ENCODE peak calls at places on chromosomes 7 and 10, in seven cellular contexts. One of them, this sample, is unnamed. For H3K36me3, H3K9me3 and H3K4me1, the result is how much of the 10 kb centered on the place peaks cover.

GRCh38 chr7:157619753-157620525 is 283.1 kb downstream of the DNAJB6 start:
- DNase-seq in Karpas-422: no peak
- DNase-seq in Caco-2: no peak
- DNase-seq in left lung: no peak
- DNase-seq in effector memory CD4-positive, alpha-beta T cell: no peak
- DNase-seq in breast epithelium: no peak
- DNase-seq in cardiac muscle cell: no peak
- DNase-seq in this sample: no peak

GRCh38 chr10:78970261-78970660 is 98.5 kb upstream of the ZMIZ1 start:
- DNase-seq in breast epithelium: no peak
- DNase-seq in Karpas-422: no peak
- DNase-seq in Caco-2: no peak
- DNase-seq in effector memory CD4-positive, alpha-beta T cell: no peak
- DNase-seq in cardiac muscle cell: no peak
- DNase-seq in left lung: no peak
- DNase-seq in this sample: no peak

GRCh38 chr10:120559800-120560199 is 102.8 kb downstream of the PLPP4 start:
- DNase-seq in breast epithelium: no peak
- DNase-seq in Caco-2: no peak
- DNase-seq in Karpas-422: no peak
- DNase-seq in left lung: no peak
- DNase-seq in cardiac muscle cell: no peak
- DNase-seq in effector memory CD4-positive, alpha-beta T cell: no peak
- DNase-seq in this sample: no peak

GRCh38 chr10:54234832-54235231 is 566.2 kb downstream of the PCDH15 start:
- DNase-seq in left lung: no peak
- DNase-seq in effector memory CD4-positive, alpha-beta T cell: no peak
- DNase-seq in cardiac muscle cell: no peak
- DNase-seq in breast epithelium: no peak
- DNase-seq in Caco-2: no peak
- DNase-seq in Karpas-422: no peak
- DNase-seq in this sample: no peak

GRCh38 chr7:2431260-2431867 is 28.0 kb downstream of the CHST12 start:
- DNase-seq in left lung: no peak
- DNase-seq in Karpas-422: peak
- DNase-seq in effector memory CD4-positive, alpha-beta T cell: no peak
- DNase-seq in cardiac muscle cell: no peak
- DNase-seq in breast epithelium: no peak
- DNase-seq in Caco-2: no peak
- DNase-seq in this sample: no peak

GRCh38 chr7:113922049-113922448 is 3.2 kb upstream of the PPP1R3A start:
- DNase-seq in Karpas-422: no peak
- DNase-seq in Caco-2: peak
- DNase-seq in breast epithelium: no peak
- DNase-seq in effector memory CD4-positive, alpha-beta T cell: no peak
- DNase-seq in cardiac muscle cell: no peak
- DNase-seq in left lung: no peak
- DNase-seq in this sample: no peak

GRCh38 chr7:128106840-128107239 is 75.6 kb upstream of the LRRC4 start:
- DNase-seq in Caco-2: peak
- DNase-seq in cardiac muscle cell: no peak
- DNase-seq in breast epithelium: no peak
- DNase-seq in effector memory CD4-positive, alpha-beta T cell: no peak
- DNase-seq in Karpas-422: peak
- DNase-seq in left lung: no peak
- DNase-seq in this sample: no peak

GRCh38 chr10:69425513-69426298 is 9.0 kb upstream of the TACR2 start:
- DNase-seq in Karpas-422: peak
- DNase-seq in cardiac muscle cell: no peak
- DNase-seq in left lung: no peak
- DNase-seq in effector memory CD4-positive, alpha-beta T cell: peak
- DNase-seq in Caco-2: peak
- DNase-seq in breast epithelium: peak
- DNase-seq in this sample: no peak

GRCh38 chr10:100447648-100448047 is 15.2 kb upstream of the WNT8B start:
- DNase-seq in left lung: no peak
- DNase-seq in cardiac muscle cell: no peak
- DNase-seq in breast epithelium: no peak
- DNase-seq in effector memory CD4-positive, alpha-beta T cell: no peak
- DNase-seq in Karpas-422: no peak
- DNase-seq in Caco-2: no peak
- DNase-seq in this sample: no peak

GRCh38 chr10:85319150-85319549 is 990.8 kb downstream of the CCSER2 start:
- DNase-seq in left lung: no peak
- DNase-seq in Karpas-422: no peak
- DNase-seq in effector memory CD4-positive, alpha-beta T cell: no peak
- DNase-seq in cardiac muscle cell: peak
- DNase-seq in Caco-2: no peak
- DNase-seq in breast epithelium: no peak
- DNase-seq in this sample: no peak

GRCh38 chr7:10974717-10975032 is 1.0 kb downstream of the PHF14 start:
- DNase-seq in Karpas-422: peak
- DNase-seq in Caco-2: no peak
- DNase-seq in effector memory CD4-positive, alpha-beta T cell: no peak
- DNase-seq in breast epithelium: no peak
- DNase-seq in cardiac muscle cell: no peak
- DNase-seq in left lung: no peak
- DNase-seq in this sample: no peak

GRCh38 chr7:15558747-15559146 is 3.1 kb downstream of the AGMO start:
- DNase-seq in left lung: no peak
- DNase-seq in Karpas-422: no peak
- DNase-seq in effector memory CD4-positive, alpha-beta T cell: no peak
- DNase-seq in breast epithelium: no peak
- DNase-seq in Caco-2: no peak
- DNase-seq in cardiac muscle cell: no peak
- DNase-seq in this sample: no peak

GRCh38 chr10:89053555-89053954 is 63.0 kb downstream of the FAS start:
- DNase-seq in left lung: no peak
- DNase-seq in cardiac muscle cell: no peak
- DNase-seq in Karpas-422: no peak
- DNase-seq in breast epithelium: no peak
- DNase-seq in effector memory CD4-positive, alpha-beta T cell: no peak
- DNase-seq in Caco-2: no peak
- DNase-seq in this sample: no peak

GRCh38 chr7:112286294-112287086 is 80.0 kb downstream of the ZNF277 start:
- DNase-seq in breast epithelium: no peak
- DNase-seq in Karpas-422: no peak
- DNase-seq in Caco-2: no peak
- DNase-seq in left lung: no peak
- DNase-seq in cardiac muscle cell: no peak
- DNase-seq in effector memory CD4-positive, alpha-beta T cell: no peak
- DNase-seq in this sample: no peak

GRCh38 chr7:155203059-155203881 is 94.4 kb upstream of the INSIG1 start:
- DNase-seq in cardiac muscle cell: no peak
- DNase-seq in effector memory CD4-positive, alpha-beta T cell: no peak
- DNase-seq in Karpas-422: no peak
- DNase-seq in breast epithelium: no peak
- DNase-seq in Caco-2: peak
- DNase-seq in left lung: no peak
- DNase-seq in this sample: no peak

GRCh38 chr7:158650821-158651225 is 53.8 kb downstream of the NCAPG2 start:
- DNase-seq in left lung: no peak
- DNase-seq in effector memory CD4-positive, alpha-beta T cell: no peak
- DNase-seq in Caco-2: no peak
- DNase-seq in Karpas-422: no peak
- DNase-seq in breast epithelium: no peak
- DNase-seq in cardiac muscle cell: no peak
- DNase-seq in this sample: no peak

GRCh38 chr10:112314822-112315474 is 31.7 kb downstream of the TECTB start:
- DNase-seq in cardiac muscle cell: peak
- DNase-seq in Caco-2: peak
- DNase-seq in Karpas-422: peak
- DNase-seq in effector memory CD4-positive, alpha-beta T cell: peak
- DNase-seq in breast epithelium: peak
- DNase-seq in left lung: peak
- DNase-seq in this sample: peak

GRCh38 chr10:811379-811778 is 120.1 kb downstream of the LARP4B start:
- DNase-seq in breast epithelium: no peak
- DNase-seq in Caco-2: no peak
- DNase-seq in left lung: no peak
- DNase-seq in cardiac muscle cell: no peak
- DNase-seq in Karpas-422: no peak
- DNase-seq in effector memory CD4-positive, alpha-beta T cell: no peak
- DNase-seq in this sample: no peak

GRCh38 chr10:812787-813186 is 118.7 kb downstream of the LARP4B start:
- DNase-seq in Karpas-422: no peak
- DNase-seq in effector memory CD4-positive, alpha-beta T cell: no peak
- DNase-seq in breast epithelium: no peak
- DNase-seq in Caco-2: no peak
- DNase-seq in left lung: peak
- DNase-seq in cardiac muscle cell: no peak
- DNase-seq in this sample: no peak

GRCh38 chr10:811781-812180 is 119.7 kb downstream of the LARP4B start:
- DNase-seq in breast epithelium: no peak
- DNase-seq in cardiac muscle cell: no peak
- DNase-seq in Caco-2: no peak
- DNase-seq in effector memory CD4-positive, alpha-beta T cell: no peak
- DNase-seq in left lung: no peak
- DNase-seq in Karpas-422: no peak
- DNase-seq in this sample: no peak

GRCh38 chr10:809671-810350 is 120.3 kb upstream of the DIP2C start:
- DNase-seq in Caco-2: no peak
- DNase-seq in breast epithelium: no peak
- DNase-seq in Karpas-422: no peak
- DNase-seq in cardiac muscle cell: peak
- DNase-seq in effector memory CD4-positive, alpha-beta T cell: no peak
- DNase-seq in left lung: peak
- DNase-seq in this sample: no peak

GRCh38 chr10:810351-810846 is 120.9 kb upstream of the DIP2C start:
- DNase-seq in cardiac muscle cell: peak
- DNase-seq in Karpas-422: no peak
- DNase-seq in effector memory CD4-positive, alpha-beta T cell: no peak
- DNase-seq in Caco-2: peak
- DNase-seq in left lung: peak
- DNase-seq in breast epithelium: no peak
- DNase-seq in this sample: no peak
- H3K36me3 ChIP-seq in cardiac muscle cell: under half
- H3K36me3 ChIP-seq in Karpas-422: half or more
- H3K36me3 ChIP-seq in effector memory CD4-positive, alpha-beta T cell: under half
- H3K36me3 ChIP-seq in Caco-2: under half
- H3K36me3 ChIP-seq in left lung: half or more
- H3K36me3 ChIP-seq in breast epithelium: under half
- H3K36me3 ChIP-seq in this sample: under half

GRCh38 chr7:149529136-149529718 is 31.6 kb upstream of the ZNF746 start:
- DNase-seq in effector memory CD4-positive, alpha-beta T cell: no peak
- DNase-seq in left lung: no peak
- DNase-seq in Karpas-422: peak
- DNase-seq in cardiac muscle cell: peak
- DNase-seq in breast epithelium: no peak
- DNase-seq in Caco-2: no peak
- DNase-seq in this sample: no peak
- H3K9me3 ChIP-seq in effector memory CD4-positive, alpha-beta T cell: under half
- H3K9me3 ChIP-seq in left lung: under half
- H3K9me3 ChIP-seq in Karpas-422: under half
- H3K9me3 ChIP-seq in cardiac muscle cell: under half
- H3K9me3 ChIP-seq in breast epithelium: half or more
- H3K9me3 ChIP-seq in Caco-2: under half
- H3K9me3 ChIP-seq in this sample: under half

DNA sequence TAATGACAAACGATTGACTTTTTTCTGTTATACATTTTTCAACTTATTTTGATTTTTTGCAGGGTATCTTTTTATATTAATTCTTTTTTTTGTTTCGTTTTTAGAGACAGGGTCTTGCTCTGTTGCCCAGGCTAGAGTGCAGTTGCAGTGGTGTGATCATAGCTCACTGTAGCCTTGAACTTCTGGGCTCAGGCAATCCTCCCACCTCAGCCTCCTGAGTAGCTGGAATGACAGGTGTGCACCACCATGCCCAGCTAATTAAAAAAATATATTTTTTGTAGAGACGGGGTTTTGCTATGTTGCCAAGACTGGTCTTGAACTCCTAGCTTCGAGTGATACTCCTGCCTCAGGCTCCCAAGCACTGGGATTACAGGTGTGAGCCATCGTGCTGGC is 601.3 kb downstream of the PARD3 start:
- DNase-seq in left lung: no peak
- DNase-seq in breast epithelium: no peak
- DNase-seq in effector memory CD4-positive, alpha-beta T cell: no peak
- DNase-seq in Karpas-422: no peak
- DNase-seq in Caco-2: no peak
- DNase-seq in cardiac muscle cell: no peak
- DNase-seq in this sample: no peak
- H3K4me1 ChIP-seq in left lung: under half
- H3K4me1 ChIP-seq in breast epithelium: under half
- H3K4me1 ChIP-seq in effector memory CD4-positive, alpha-beta T cell: under half
- H3K4me1 ChIP-seq in Karpas-422: under half
- H3K4me1 ChIP-seq in Caco-2: under half
- H3K4me1 ChIP-seq in cardiac muscle cell: under half
- H3K4me1 ChIP-seq in this sample: under half

DNA sequence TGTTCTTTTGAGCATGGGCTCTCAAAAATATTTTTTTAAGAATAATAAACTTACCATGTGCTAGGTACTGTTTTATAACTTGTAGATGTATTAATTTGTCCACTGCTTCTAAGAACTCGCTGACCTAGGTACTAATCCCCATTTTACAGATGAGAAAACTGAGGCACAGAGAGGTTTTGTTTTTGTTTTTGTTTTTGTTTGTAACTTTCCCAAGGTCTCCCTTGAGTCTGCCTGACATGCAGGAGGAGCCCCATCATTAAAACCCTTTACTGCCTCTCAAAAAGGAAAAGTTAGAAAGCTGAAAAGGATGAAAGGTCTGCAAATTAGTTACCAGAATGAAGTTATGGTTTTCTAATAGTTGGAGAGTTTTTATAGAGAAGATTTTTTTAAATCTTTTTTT is 38.5 kb upstream of the AGBL3 start:
- DNase-seq in left lung: no peak
- DNase-seq in Caco-2: no peak
- DNase-seq in cardiac muscle cell: no peak
- DNase-seq in breast epithelium: no peak
- DNase-seq in effector memory CD4-positive, alpha-beta T cell: no peak
- DNase-seq in Karpas-422: no peak
- DNase-seq in this sample: no peak
- H3K36me3 ChIP-seq in left lung: under half
- H3K36me3 ChIP-seq in Caco-2: under half
- H3K36me3 ChIP-seq in cardiac muscle cell: under half
- H3K36me3 ChIP-seq in breast epithelium: under half
- H3K36me3 ChIP-seq in effector memory CD4-positive, alpha-beta T cell: under half
- H3K36me3 ChIP-seq in Karpas-422: under half
- H3K36me3 ChIP-seq in this sample: under half

GRCh38 chr10:37812290-37812689 is 45.1 kb downstream of the ZNF248 start:
- DNase-seq in effector memory CD4-positive, alpha-beta T cell: no peak
- DNase-seq in cardiac muscle cell: no peak
- DNase-seq in Karpas-422: no peak
- DNase-seq in breast epithelium: no peak
- DNase-seq in left lung: no peak
- DNase-seq in Caco-2: no peak
- DNase-seq in this sample: no peak

GRCh38 chr10:37819797-37820196 is 37.6 kb downstream of the ZNF248 start:
- DNase-seq in effector memory CD4-positive, alpha-beta T cell: no peak
- DNase-seq in breast epithelium: no peak
- DNase-seq in Karpas-422: no peak
- DNase-seq in left lung: no peak
- DNase-seq in Caco-2: no peak
- DNase-seq in cardiac muscle cell: no peak
- DNase-seq in this sample: no peak

GRCh38 chr10:37821237-37821636 is 36.2 kb downstream of the ZNF248 start:
- DNase-seq in cardiac muscle cell: no peak
- DNase-seq in effector memory CD4-positive, alpha-beta T cell: no peak
- DNase-seq in left lung: no peak
- DNase-seq in Caco-2: no peak
- DNase-seq in breast epithelium: no peak
- DNase-seq in Karpas-422: no peak
- DNase-seq in this sample: no peak

GRCh38 chr10:37813763-37814162 is 43.6 kb downstream of the ZNF248 start:
- DNase-seq in left lung: no peak
- DNase-seq in breast epithelium: no peak
- DNase-seq in cardiac muscle cell: no peak
- DNase-seq in Caco-2: no peak
- DNase-seq in Karpas-422: no peak
- DNase-seq in effector memory CD4-positive, alpha-beta T cell: no peak
- DNase-seq in this sample: no peak

GRCh38 chr10:37816290-37816689 is 41.1 kb downstream of the ZNF248 start:
- DNase-seq in Karpas-422: no peak
- DNase-seq in breast epithelium: no peak
- DNase-seq in Caco-2: no peak
- DNase-seq in effector memory CD4-positive, alpha-beta T cell: no peak
- DNase-seq in left lung: no peak
- DNase-seq in cardiac muscle cell: no peak
- DNase-seq in this sample: no peak
- H3K9me3 ChIP-seq in Karpas-422: under half
- H3K9me3 ChIP-seq in breast epithelium: under half
- H3K9me3 ChIP-seq in Caco-2: under half
- H3K9me3 ChIP-seq in effector memory CD4-positive, alpha-beta T cell: under half
- H3K9me3 ChIP-seq in left lung: under half
- H3K9me3 ChIP-seq in cardiac muscle cell: under half
- H3K9me3 ChIP-seq in this sample: under half